ENCODE peak calls at places on chromosomes 5 and 9, in five cellular contexts. N is psoas muscle, A is ovary, P is lung, Z is K562. C is an unnamed sample. For H3K4me1 and H3K27me3, the result is how much of the 10 kb centered on the place peaks cover.

GRCh38 chr9:79129865-79130480 is 441.8 kb upstream of the TLE4 start:
- DNase-seq in N (peak), A (peak), P (peak), Z (peak), C (peak)

GRCh38 chr5:54311178-54311811 is 922 bp upstream of the ARL15 start:
- DNase-seq in N (no peak), A (no peak), P (no peak), Z (no peak), C (no peak)

GRCh38 chr9:108019821-108020220 is 530.3 kb upstream of the KLF4 start:
- DNase-seq in N (no peak), A (no peak), P (no peak), Z (no peak), C (no peak)

GRCh38 chr5:60929024-60929423 is 15.8 kb downstream of the ERCC8 start:
- DNase-seq in N (no peak), A (no peak), P (no peak), Z (no peak), C (no peak)

GRCh38 chr5:71782771-71783770 is 64.0 kb downstream of the CARTPT start:
- DNase-seq in N (peak), A (peak), P (peak), Z (peak), C (peak)

GRCh38 chr9:34891386-34891785 is 66.7 kb upstream of the PHF24 start:
- DNase-seq in N (no peak), A (no peak), P (no peak), Z (no peak), C (no peak)

GRCh38 chr5:82794876-82795275 is 282.3 kb downstream of the TMEM167A start:
- DNase-seq in N (no peak), A (no peak), P (no peak), Z (no peak), C (no peak)

GRCh38 chr9:13524245-13524644 is 244.8 kb upstream of the MPDZ start:
- DNase-seq in N (no peak), A (no peak), P (no peak), Z (no peak), C (no peak)

GRCh38 chr9:99239341-99240055 is 17.4 kb downstream of the SEC61B start:
- DNase-seq in N (no peak), A (no peak), P (no peak), Z (no peak), C (no peak)

GRCh38 chr5:175035882-175036533 is 311.6 kb downstream of the MSX2 start:
- DNase-seq in N (no peak), A (no peak), P (no peak), Z (no peak), C (no peak)

GRCh38 chr5:106392766-106393165 is 1278.0 kb downstream of the EFNA5 start:
- DNase-seq in N (no peak), A (no peak), P (no peak), Z (no peak), C (no peak)

GRCh38 chr5:137146402-137146889 is 352.7 kb downstream of the SPOCK1 start:
- DNase-seq in N (peak), A (no peak), P (no peak), Z (no peak), C (no peak)

GRCh38 chr9:98899399-98900056 is 44.2 kb upstream of the COL15A1 start:
- DNase-seq in N (no peak), A (no peak), P (no peak), Z (no peak), C (no peak)

GRCh38 chr9:98185611-98186171 is 6.7 kb downstream of the CORO2A start:
- DNase-seq in N (peak), A (no peak), P (no peak), Z (no peak), C (no peak)

GRCh38 chr9:32011049-32011448 is 373.4 kb upstream of the ACO1 start:
- DNase-seq in N (no peak), A (no peak), P (no peak), Z (no peak), C (no peak)

GRCh38 chr9:88458716-88459115 is 70.5 kb downstream of the SPIN1 start:
- DNase-seq in N (no peak), A (no peak), P (no peak), Z (no peak), C (no peak)

GRCh38 chr5:74541381-74541781 is 99.1 kb downstream of the ENC1 start:
- DNase-seq in N (no peak), A (no peak), P (no peak), Z (no peak), C (no peak)

GRCh38 chr5:52840286-52841050 is 52.8 kb downstream of the ITGA1 start:
- DNase-seq in N (no peak), A (no peak), P (no peak), Z (no peak), C (no peak)

GRCh38 chr9:70044450-70045307 is 1.0 kb downstream of the MAMDC2 start:
- DNase-seq in N (peak), A (peak), P (no peak), Z (peak), C (no peak)

GRCh38 chr5:100464418-100464817 is 70.8 kb upstream of the FAM174A start:
- DNase-seq in N (no peak), A (no peak), P (no peak), Z (no peak), C (no peak)

GRCh38 chr9:112176410-112177010 is 1.4 kb upstream of the SUSD1 start:
- DNase-seq in N (no peak), A (no peak), P (no peak), Z (no peak), C (no peak)

GRCh38 chr5:118115791-118116190 is 872.6 kb downstream of the DTWD2 start:
- DNase-seq in N (no peak), A (no peak), P (no peak), Z (no peak), C (no peak)

GRCh38 chr5:159094745-159095144 is 5.0 kb downstream of the EBF1 start:
- DNase-seq in N (peak), A (peak), P (no peak), Z (peak), C (no peak)

GRCh38 chr5:128253224-128253623 is 169.7 kb downstream of the SLC12A2 start:
- DNase-seq in N (no peak), A (no peak), P (no peak), Z (no peak), C (no peak)

GRCh38 chr9:33041459-33042188 is 16.6 kb downstream of the DNAJA1 start:
- DNase-seq in N (no peak), A (no peak), P (no peak), Z (no peak), C (no peak)

DNA sequence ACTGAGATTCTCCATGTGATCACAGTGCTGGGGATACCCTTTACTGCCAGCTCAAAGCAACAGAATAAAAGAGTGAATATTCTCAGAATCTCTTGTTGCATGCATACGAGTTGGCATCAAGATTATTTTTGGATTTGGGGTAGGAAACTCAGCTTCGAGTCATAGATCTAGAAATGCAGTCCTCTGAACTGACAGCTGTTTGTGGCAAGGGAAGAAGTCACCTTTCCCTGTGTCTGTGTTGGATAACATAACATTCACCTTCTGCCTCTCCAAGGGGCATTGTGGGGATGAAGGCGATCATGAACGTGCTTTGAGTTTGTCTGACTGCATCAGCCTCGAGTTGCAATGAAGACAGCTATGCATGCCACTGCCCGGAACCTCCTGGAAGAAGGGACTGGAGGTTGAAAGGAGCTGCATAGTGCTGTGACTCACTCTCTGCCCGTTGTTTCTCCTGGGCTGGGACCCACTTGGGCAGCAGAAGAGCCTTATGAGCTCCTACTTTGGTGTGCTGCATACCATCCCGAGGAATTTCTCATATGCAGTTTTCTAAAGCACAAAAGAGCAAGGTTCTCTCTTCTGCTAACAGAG is 231.7 kb downstream of the ARHGAP26 start:
- DNase-seq in N (no peak), A (no peak), P (no peak), Z (no peak), C (no peak)
- H3K4me1 ChIP-seq in N (under half), A (under half), P (under half), Z (under half), C (under half)

GRCh38 chr9:129836342-129837007 is 1.2 kb downstream of the USP20 start:
- DNase-seq in N (no peak), A (no peak), P (no peak), Z (no peak), C (no peak)
- H3K27ac ChIP-seq in N (peak), A (no peak), P (no peak), Z (peak), C (no peak)

GRCh38 chr5:73438048-73438896 is 10.3 kb downstream of the FOXD1 start:
- DNase-seq in N (no peak), A (no peak), P (no peak), Z (no peak), C (no peak)
- H3K27me3 ChIP-seq in N (half or more), A (under half), P (under half), Z (under half), C (half or more)

DNA sequence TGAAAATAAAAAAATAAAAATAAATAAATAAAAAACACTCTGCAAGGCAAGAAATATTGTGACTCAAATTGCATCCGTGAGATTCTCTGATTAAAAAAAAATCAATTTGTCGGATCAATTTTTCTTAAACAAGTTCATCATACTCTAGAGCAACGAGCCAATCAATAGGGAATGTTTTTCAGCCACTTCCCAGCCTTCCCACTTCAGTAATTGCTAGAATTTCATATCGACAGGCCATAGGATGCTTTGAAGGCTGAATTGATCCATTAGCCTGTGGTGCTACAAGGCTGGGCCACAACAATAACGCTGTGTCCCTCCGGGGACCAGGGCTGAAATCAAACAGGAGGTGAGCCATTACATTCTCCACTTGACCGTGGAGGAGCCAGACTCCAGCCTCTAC is 308.8 kb downstream of the TLE1 start:
- DNase-seq in N (no peak), A (no peak), P (no peak), Z (no peak), C (no peak)
- H3K4me1 ChIP-seq in N (under half), A (under half), P (under half), Z (under half), C (under half)

GRCh38 chr5:112344540-112344939 is 74.5 kb downstream of the EPB41L4A start:
- DNase-seq in N (no peak), A (no peak), P (no peak), Z (no peak), C (no peak)

GRCh38 chr5:112339761-112340160 is 79.3 kb downstream of the EPB41L4A start:
- DNase-seq in N (no peak), A (no peak), P (no peak), Z (no peak), C (no peak)

GRCh38 chr5:112338681-112339337 is 80.3 kb downstream of the EPB41L4A start:
- DNase-seq in N (no peak), A (no peak), P (no peak), Z (no peak), C (no peak)

GRCh38 chr5:112346411-112347044 is 72.5 kb downstream of the EPB41L4A start:
- DNase-seq in N (no peak), A (no peak), P (no peak), Z (no peak), C (no peak)

GRCh38 chr5:112342364-112342763 is 76.7 kb downstream of the EPB41L4A start:
- DNase-seq in N (no peak), A (no peak), P (no peak), Z (no peak), C (no peak)
- H3K27ac ChIP-seq in N (no peak), A (no peak), P (no peak), Z (no peak), C (no peak)

GRCh38 chr9:136133959-136134484 is 15.3 kb upstream of the TMEM250 start:
- DNase-seq in N (no peak), A (no peak), P (no peak), Z (no peak), C (no peak)

GRCh38 chr9:136135326-136136126 is 16.9 kb upstream of the TMEM250 start:
- DNase-seq in N (no peak), A (no peak), P (no peak), Z (no peak), C (no peak)

GRCh38 chr9:136133191-136133958 is 14.7 kb upstream of the TMEM250 start:
- DNase-seq in N (peak), A (peak), P (no peak), Z (peak), C (no peak)

GRCh38 chr9:136131629-136132499 is 13.2 kb upstream of the TMEM250 start:
- DNase-seq in N (no peak), A (no peak), P (no peak), Z (no peak), C (no peak)

DNA sequence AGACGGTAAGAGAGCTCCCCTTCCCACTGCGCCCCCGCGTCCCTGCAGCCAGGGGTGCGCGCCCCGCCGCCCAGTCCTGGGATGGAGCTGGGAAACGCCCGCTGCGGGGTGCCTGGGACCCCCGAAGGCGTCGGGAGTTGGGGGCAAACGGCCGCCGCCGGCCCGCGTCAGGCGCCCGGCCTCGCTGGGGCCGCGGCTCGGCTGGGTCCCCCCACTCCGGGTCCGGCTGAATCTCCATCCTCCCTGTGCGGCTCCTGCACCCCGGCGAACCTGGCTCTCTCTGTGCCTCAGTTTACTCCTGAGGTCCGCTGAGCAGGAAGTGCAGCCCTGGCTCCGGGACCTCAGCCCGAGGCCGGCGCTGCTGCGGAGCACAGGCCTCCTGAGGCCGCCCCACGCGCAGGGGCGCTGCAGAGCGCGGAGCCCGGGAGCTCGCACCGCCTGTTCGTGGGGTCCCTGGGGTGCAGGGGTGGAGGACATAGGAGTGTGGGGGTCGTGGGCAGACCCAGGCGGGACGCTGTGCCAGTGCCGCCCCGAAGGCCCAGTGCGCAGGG is 13.9 kb upstream of the TMEM250 start:
- DNase-seq in N (no peak), A (no peak), P (no peak), Z (no peak), C (no peak)
- H3K27me3 ChIP-seq in N (half or more), A (under half), P (under half), Z (half or more), C (under half)

DNA sequence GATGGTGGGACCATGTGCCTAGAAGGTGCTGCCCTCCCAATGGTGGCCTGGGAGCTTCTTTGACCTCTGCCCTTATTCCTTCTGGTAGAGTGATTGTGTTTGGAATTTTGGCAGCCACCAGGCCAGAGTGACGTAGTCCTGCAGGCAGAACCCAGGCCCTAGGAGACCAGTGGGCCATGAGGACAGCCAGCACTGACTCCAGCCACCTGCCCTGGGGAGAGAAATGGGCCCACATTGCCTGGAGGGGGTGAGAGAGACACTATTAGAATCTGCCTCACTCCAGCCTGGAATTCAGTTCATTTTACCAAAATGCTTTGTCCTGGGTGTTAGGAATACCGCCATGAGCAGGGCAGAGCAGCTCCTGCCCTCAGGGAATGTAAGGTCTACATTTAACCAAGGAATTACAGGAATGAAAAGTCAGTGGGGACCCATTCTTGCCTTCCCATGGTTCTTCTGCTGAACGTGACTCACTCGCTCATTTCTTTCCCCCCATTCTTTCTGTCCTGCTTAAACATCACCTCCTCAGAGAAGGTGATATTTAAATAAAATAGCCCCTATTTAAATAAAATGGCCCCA is 5.5 kb upstream of the COL27A1 start:
- DNase-seq in N (no peak), A (no peak), P (no peak), Z (no peak), C (no peak)
- H3K4me1 ChIP-seq in N (under half), A (under half), P (under half), Z (under half), C (under half)

DNA sequence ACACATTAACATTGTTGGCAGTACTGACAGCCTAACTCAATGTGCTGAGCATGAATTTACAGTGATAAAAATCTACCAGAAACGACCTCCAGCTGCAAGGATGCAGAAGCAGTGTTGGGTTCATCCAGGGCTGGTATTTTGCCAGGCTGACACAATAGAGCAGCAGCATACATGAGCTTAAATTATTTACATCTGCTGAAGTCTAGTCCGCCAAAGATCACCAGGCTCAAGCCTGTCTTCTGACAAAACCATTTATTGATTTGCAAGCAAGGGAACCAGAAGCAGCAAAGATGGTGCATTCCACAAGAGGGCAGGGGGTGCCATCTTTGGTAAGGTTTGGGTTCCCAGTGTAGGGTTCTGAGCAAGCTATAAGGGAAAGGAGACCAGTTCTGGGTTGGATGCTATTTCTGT is 8.7 kb upstream of the C5orf34 start:
- DNase-seq in N (no peak), A (no peak), P (no peak), Z (no peak), C (no peak)
- H3K27ac ChIP-seq in N (no peak), A (no peak), P (no peak), Z (no peak), C (no peak)

DNA sequence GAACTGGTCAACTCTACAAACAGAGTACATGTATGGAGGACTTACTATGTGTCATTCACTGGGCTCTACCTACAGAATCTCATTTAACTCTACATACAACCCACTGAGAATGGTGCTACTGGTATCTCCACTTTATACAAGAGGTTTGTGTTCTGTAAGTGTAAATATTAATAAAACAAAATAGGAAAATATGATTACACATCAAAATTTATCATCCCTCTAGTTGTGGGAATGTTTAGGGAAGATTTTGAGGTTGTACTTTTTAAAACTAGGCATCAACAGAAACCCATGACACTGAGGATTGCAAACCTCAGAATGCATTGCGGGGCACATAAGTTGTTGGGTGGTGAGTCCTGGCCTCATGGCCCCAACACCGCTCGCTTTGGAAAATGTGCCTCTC is 11.7 kb downstream of the SH3RF2 start:
- DNase-seq in N (no peak), A (no peak), P (no peak), Z (no peak), C (no peak)
- H3K27me3 ChIP-seq in N (under half), A (under half), P (under half), Z (under half), C (under half)